ENCODE peak calls at places on chromosomes 16 and 17, in four cellular contexts. G is NCI-H748 treated with DMSO at 0.1 percent for 48 hours; X is heart left ventricle; E is stimulated activated naive CD8-positive, alpha-beta T cell treated with anti-CD3 and anti-CD28 coated beads, Interleukin-15, Interleukin-2, amounts not matched to agents 100 U/mL and 50 U/mL, for 24 hours. R is an unnamed sample.

GRCh38 chr17:51830886-51831285 is 327.6 kb downstream of the CA10 start:
- DNase-seq in G (no peak), X (no peak), E (no peak), R (no peak)

GRCh38 chr17:76252040-76252954 is 12.0 kb upstream of the RNF157 start:
- DNase-seq in E (peak), G (no peak), X (no peak), R (no peak)

GRCh38 chr17:65278050-65278819 is 141.1 kb downstream of the RGS9 start:
- DNase-seq in G (peak), X (no peak), E (peak), R (peak)

GRCh38 chr17:31248986-31249385 is 48.1 kb downstream of the OMG start:
- DNase-seq in E (no peak), G (no peak), X (no peak), R (no peak)

GRCh38 chr17:31517524-31517923 is 126.0 kb downstream of the RAB11FIP4 start:
- DNase-seq in G (no peak), X (no peak), E (no peak), R (no peak)

GRCh38 chr16:23318639-23319038 is 16.5 kb downstream of the SCNN1B start:
- DNase-seq in X (no peak), G (no peak), E (no peak), R (no peak)

GRCh38 chr17:45789874-45790273 is 5.8 kb downstream of the CRHR1 start:
- DNase-seq in E (no peak), G (no peak), X (no peak), R (no peak)

GRCh38 chr16:19502395-19503131 is 19.3 kb downstream of the GDE1 start:
- DNase-seq in X (no peak), E (peak), G (peak), R (peak)

GRCh38 chr17:81940538-81941483 is 3.7 kb upstream of the PYCR1 start:
- DNase-seq in X (no peak), G (no peak), E (no peak), R (no peak)

GRCh38 chr17:29562615-29563014 is 4.2 kb downstream of the ABHD15 start:
- DNase-seq in E (no peak), X (no peak), G (no peak), R (no peak)

GRCh38 chr17:33142703-33143299 is 150.3 kb downstream of the ASIC2 start:
- DNase-seq in X (no peak), G (no peak), E (peak), R (peak)

GRCh38 chr17:78818932-78819331 is 21.7 kb downstream of the USP36 start:
- DNase-seq in E (no peak), G (no peak), X (no peak), R (peak)

GRCh38 chr16:66895697-66895995 is 15.3 kb downstream of the PDP2 start:
- DNase-seq in E (no peak), X (no peak), G (no peak), R (no peak)

GRCh38 chr17:17325228-17325627 is 22.1 kb downstream of the NT5M start:
- DNase-seq in E (no peak), G (no peak), X (no peak), R (no peak)

GRCh38 chr17:2120550-2121335 is 65.8 kb downstream of the HIC1 start:
- DNase-seq in E (no peak), G (no peak), X (no peak), R (no peak)

GRCh38 chr17:35972945-35973332 is 8.4 kb downstream of the CCL16 start:
- DNase-seq in E (no peak), X (no peak), G (no peak), R (no peak)

GRCh38 chr17:65514082-65514481 is 47.4 kb downstream of the AXIN2 start:
- DNase-seq in E (peak), X (no peak), G (no peak), R (no peak)

GRCh38 chr16:58299757-58300349 is 5.0 kb upstream of the PRSS54 start:
- DNase-seq in X (no peak), G (no peak), E (peak), R (no peak)

GRCh38 chr16:66528294-66528693 is 21.6 kb downstream of the TK2 start:
- DNase-seq in E (no peak), G (no peak), X (no peak), R (no peak)

R was measured in adrenal gland.